ENCODE peak calls at places on chromosome 21, in ten cellular contexts. One of them, this sample, is unnamed.

GRCh38 chr21:43727571-43728466 is 8.9 kb downstream of the PDXK start:
- DNase-seq in AG04450: no peak
- DNase-seq in astrocyte of the spinal cord: no peak
- DNase-seq in ovary: peak; percentile 67
- DNase-seq in choroid plexus epithelial cell: peak; percentile 36
- DNase-seq in transverse colon: no peak
- DNase-seq in body of pancreas: peak; percentile 52
- DNase-seq in GM12865: peak; percentile 28
- DNase-seq in stomach: peak; percentile 70
- DNase-seq in brain microvascular endothelial cell: no peak
- DNase-seq in this sample: no peak

GRCh38 chr21:35208810-35209517 is 159.9 kb upstream of the RUNX1 start:
- DNase-seq in AG04450: peak; percentile 77
- DNase-seq in astrocyte of the spinal cord: peak; percentile 83
- DNase-seq in ovary: no peak
- DNase-seq in choroid plexus epithelial cell: peak; percentile 75
- DNase-seq in transverse colon: no peak
- DNase-seq in body of pancreas: no peak
- DNase-seq in GM12865: no peak
- DNase-seq in stomach: no peak
- DNase-seq in brain microvascular endothelial cell: no peak
- DNase-seq in this sample: no peak

GRCh38 chr21:14259669-14260458 is 43.9 kb downstream of the RBM11 start:
- DNase-seq in AG04450: no peak
- DNase-seq in astrocyte of the spinal cord: peak; percentile 38
- DNase-seq in ovary: no peak
- DNase-seq in choroid plexus epithelial cell: peak; percentile 81
- DNase-seq in transverse colon: no peak
- DNase-seq in body of pancreas: no peak
- DNase-seq in GM12865: peak; percentile 25
- DNase-seq in stomach: no peak
- DNase-seq in brain microvascular endothelial cell: peak; percentile 31
- DNase-seq in this sample: peak; percentile 42

GRCh38 chr21:38857152-38857825 is 51.6 kb downstream of the ETS2 start:
- DNase-seq in AG04450: no peak
- DNase-seq in astrocyte of the spinal cord: no peak
- DNase-seq in ovary: no peak
- DNase-seq in choroid plexus epithelial cell: no peak
- DNase-seq in transverse colon: no peak
- DNase-seq in body of pancreas: no peak
- DNase-seq in GM12865: no peak
- DNase-seq in stomach: no peak
- DNase-seq in brain microvascular endothelial cell: no peak
- DNase-seq in this sample: no peak

GRCh38 chr21:16069713-16070112 is 339.9 kb downstream of the USP25 start:
- DNase-seq in AG04450: no peak
- DNase-seq in astrocyte of the spinal cord: no peak
- DNase-seq in ovary: no peak
- DNase-seq in choroid plexus epithelial cell: no peak
- DNase-seq in transverse colon: no peak
- DNase-seq in body of pancreas: no peak
- DNase-seq in GM12865: no peak
- DNase-seq in stomach: no peak
- DNase-seq in brain microvascular endothelial cell: no peak
- DNase-seq in this sample: no peak

GRCh38 chr21:43827015-43827611 is 37.7 kb downstream of the RRP1 start:
- DNase-seq in AG04450: no peak
- DNase-seq in astrocyte of the spinal cord: peak; percentile 69
- DNase-seq in ovary: no peak
- DNase-seq in choroid plexus epithelial cell: peak; percentile 39
- DNase-seq in transverse colon: no peak
- DNase-seq in body of pancreas: no peak
- DNase-seq in GM12865: no peak
- DNase-seq in stomach: no peak
- DNase-seq in brain microvascular endothelial cell: peak; percentile 78
- DNase-seq in this sample: no peak

GRCh38 chr21:36751383-36751782 is 52.5 kb downstream of the SIM2 start:
- DNase-seq in AG04450: no peak
- DNase-seq in astrocyte of the spinal cord: no peak
- DNase-seq in ovary: no peak
- DNase-seq in choroid plexus epithelial cell: no peak
- DNase-seq in transverse colon: no peak
- DNase-seq in body of pancreas: no peak
- DNase-seq in GM12865: no peak
- DNase-seq in stomach: no peak
- DNase-seq in brain microvascular endothelial cell: no peak
- DNase-seq in this sample: no peak

GRCh38 chr21:15761508-15762100 is 31.8 kb downstream of the USP25 start:
- DNase-seq in AG04450: no peak
- DNase-seq in astrocyte of the spinal cord: no peak
- DNase-seq in ovary: no peak
- DNase-seq in choroid plexus epithelial cell: no peak
- DNase-seq in transverse colon: peak; percentile 83
- DNase-seq in body of pancreas: peak; percentile 59
- DNase-seq in GM12865: no peak
- DNase-seq in stomach: peak; percentile 75
- DNase-seq in brain microvascular endothelial cell: no peak
- DNase-seq in this sample: peak; percentile 72

GRCh38 chr21:42790520-42790919 is 88.8 kb downstream of the WDR4 start:
- DNase-seq in AG04450: no peak
- DNase-seq in astrocyte of the spinal cord: no peak
- DNase-seq in ovary: no peak
- DNase-seq in choroid plexus epithelial cell: no peak
- DNase-seq in transverse colon: peak; percentile 41
- DNase-seq in body of pancreas: no peak
- DNase-seq in GM12865: no peak
- DNase-seq in stomach: no peak
- DNase-seq in brain microvascular endothelial cell: no peak
- DNase-seq in this sample: peak; percentile 41

GRCh38 chr21:37763298-37763697 is 153.0 kb downstream of the KCNJ6 start:
- DNase-seq in AG04450: no peak
- DNase-seq in astrocyte of the spinal cord: no peak
- DNase-seq in ovary: no peak
- DNase-seq in choroid plexus epithelial cell: no peak
- DNase-seq in transverse colon: no peak
- DNase-seq in body of pancreas: no peak
- DNase-seq in GM12865: no peak
- DNase-seq in stomach: no peak
- DNase-seq in brain microvascular endothelial cell: no peak
- DNase-seq in this sample: peak; percentile 5

GRCh38 chr21:38159355-38159754 is 97.4 kb upstream of the KCNJ15 start:
- DNase-seq in AG04450: peak; percentile 74
- DNase-seq in astrocyte of the spinal cord: peak; percentile 89
- DNase-seq in ovary: peak; percentile 43
- DNase-seq in choroid plexus epithelial cell: peak; percentile 91
- DNase-seq in transverse colon: peak; percentile 58
- DNase-seq in body of pancreas: peak; percentile 79
- DNase-seq in GM12865: peak; percentile 80
- DNase-seq in stomach: peak; percentile 70
- DNase-seq in brain microvascular endothelial cell: peak; percentile 70
- DNase-seq in this sample: peak; percentile 37

GRCh38 chr21:38623552-38623951 is 125.3 kb upstream of the ERG start:
- DNase-seq in AG04450: no peak
- DNase-seq in astrocyte of the spinal cord: no peak
- DNase-seq in ovary: no peak
- DNase-seq in choroid plexus epithelial cell: peak; percentile 6
- DNase-seq in transverse colon: no peak
- DNase-seq in body of pancreas: no peak
- DNase-seq in GM12865: no peak
- DNase-seq in stomach: no peak
- DNase-seq in brain microvascular endothelial cell: no peak
- DNase-seq in this sample: no peak

GRCh38 chr21:40208960-40209359 is 341.7 kb downstream of the PCP4 start:
- DNase-seq in AG04450: no peak
- DNase-seq in astrocyte of the spinal cord: no peak
- DNase-seq in ovary: no peak
- DNase-seq in choroid plexus epithelial cell: no peak
- DNase-seq in transverse colon: no peak
- DNase-seq in body of pancreas: no peak
- DNase-seq in GM12865: no peak
- DNase-seq in stomach: no peak
- DNase-seq in brain microvascular endothelial cell: no peak
- DNase-seq in this sample: no peak

GRCh38 chr21:17429936-17430335 is 82.9 kb upstream of the CXADR start:
- DNase-seq in AG04450: no peak
- DNase-seq in astrocyte of the spinal cord: no peak
- DNase-seq in ovary: no peak
- DNase-seq in choroid plexus epithelial cell: no peak
- DNase-seq in transverse colon: peak; percentile 42
- DNase-seq in body of pancreas: no peak
- DNase-seq in GM12865: no peak
- DNase-seq in stomach: no peak
- DNase-seq in brain microvascular endothelial cell: no peak
- DNase-seq in this sample: peak; percentile 47

DNA sequence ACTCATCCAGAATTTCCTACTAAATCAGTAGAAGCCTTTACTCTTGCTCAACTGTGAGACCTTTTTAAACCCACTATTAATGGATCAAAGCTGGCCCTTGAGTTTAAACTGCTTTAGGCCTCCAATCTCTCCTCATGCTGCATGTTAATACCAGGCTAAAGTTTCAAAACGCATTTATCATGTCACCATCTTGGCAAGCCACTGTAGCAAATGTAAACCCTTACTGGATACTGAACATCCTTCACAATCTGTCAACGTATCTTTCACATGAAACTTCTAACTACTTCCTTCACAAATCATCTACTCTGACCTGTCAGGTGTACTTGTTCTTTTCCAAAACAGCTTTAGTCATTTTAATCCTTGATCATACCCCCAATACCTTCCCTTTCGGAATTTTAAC is 3.0 kb downstream of the PAXBP1 start:
- DNase-seq in AG04450: no peak
- DNase-seq in astrocyte of the spinal cord: no peak
- DNase-seq in ovary: no peak
- DNase-seq in choroid plexus epithelial cell: no peak
- DNase-seq in transverse colon: no peak
- DNase-seq in body of pancreas: no peak
- DNase-seq in GM12865: no peak
- DNase-seq in stomach: no peak
- DNase-seq in brain microvascular endothelial cell: no peak
- DNase-seq in this sample: no peak
- H3K4me3 ChIP-seq in AG04450: no peak overlapping the region
- H3K4me3 ChIP-seq in astrocyte of the spinal cord: no peak overlapping the region
- H3K4me3 ChIP-seq in ovary: no peak overlapping the region
- H3K4me3 ChIP-seq in choroid plexus epithelial cell: no peak overlapping the region
- H3K4me3 ChIP-seq in transverse colon: no peak overlapping the region
- H3K4me3 ChIP-seq in body of pancreas: no peak overlapping the region
- H3K4me3 ChIP-seq in GM12865: no peak overlapping the region
- H3K4me3 ChIP-seq in stomach: no peak overlapping the region
- H3K4me3 ChIP-seq in brain microvascular endothelial cell: no peak overlapping the region
- H3K4me3 ChIP-seq in this sample: no peak overlapping the region

DNA sequence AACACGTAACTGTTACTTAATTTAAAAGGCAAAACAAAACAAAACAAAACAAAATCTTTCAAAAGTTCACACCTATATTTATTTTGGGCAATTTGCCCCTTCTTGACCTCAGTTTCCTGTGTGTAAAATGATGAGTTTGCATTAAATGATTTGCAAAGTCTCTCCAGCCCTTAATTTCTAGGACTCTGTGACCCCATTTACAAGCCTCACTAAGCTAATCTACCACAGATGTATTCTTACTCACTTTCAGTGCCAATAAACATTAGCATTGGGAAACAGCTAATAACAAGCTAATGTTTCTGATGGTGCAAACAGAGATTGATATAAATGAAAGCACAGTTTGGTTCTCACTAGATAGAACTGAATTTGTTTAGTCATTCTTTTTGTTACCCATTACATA is 865.3 kb downstream of the LTN1 start:
- DNase-seq in AG04450: no peak
- DNase-seq in astrocyte of the spinal cord: no peak
- DNase-seq in ovary: no peak
- DNase-seq in choroid plexus epithelial cell: no peak
- DNase-seq in transverse colon: no peak
- DNase-seq in body of pancreas: no peak
- DNase-seq in GM12865: no peak
- DNase-seq in stomach: no peak
- DNase-seq in brain microvascular endothelial cell: no peak
- DNase-seq in this sample: no peak
- TF ChIP-seq CTCF in AG04450: no peak
- TF ChIP-seq CTCF in astrocyte of the spinal cord: no peak
- TF ChIP-seq CTCF in ovary: no peak
- TF ChIP-seq CTCF in choroid plexus epithelial cell: no peak
- TF ChIP-seq CTCF in transverse colon: no peak
- TF ChIP-seq CTCF in body of pancreas: no peak
- TF ChIP-seq CTCF in GM12865: no peak
- TF ChIP-seq CTCF in stomach: no peak
- TF ChIP-seq CTCF in brain microvascular endothelial cell: no peak
- TF ChIP-seq CTCF in this sample: no peak

GRCh38 chr21:34198232-34199120 is 125.1 kb downstream of the MRPS6 start:
- DNase-seq in AG04450: no peak
- DNase-seq in astrocyte of the spinal cord: no peak
- DNase-seq in ovary: no peak
- DNase-seq in choroid plexus epithelial cell: no peak
- DNase-seq in transverse colon: no peak
- DNase-seq in body of pancreas: no peak
- DNase-seq in GM12865: peak; percentile 47
- DNase-seq in stomach: no peak
- DNase-seq in brain microvascular endothelial cell: no peak
- DNase-seq in this sample: no peak
- H3K4me3 ChIP-seq in AG04450: no peak overlapping the region
- H3K4me3 ChIP-seq in astrocyte of the spinal cord: no peak overlapping the region
- H3K4me3 ChIP-seq in ovary: no peak overlapping the region
- H3K4me3 ChIP-seq in choroid plexus epithelial cell: no peak overlapping the region
- H3K4me3 ChIP-seq in transverse colon: no peak overlapping the region
- H3K4me3 ChIP-seq in body of pancreas: no peak overlapping the region
- H3K4me3 ChIP-seq in GM12865: no peak overlapping the region
- H3K4me3 ChIP-seq in stomach: no peak overlapping the region
- H3K4me3 ChIP-seq in brain microvascular endothelial cell: no peak overlapping the region
- H3K4me3 ChIP-seq in this sample: no peak overlapping the region

GRCh38 chr21:45338326-45339017 is 50.8 kb upstream of the POFUT2 start:
- DNase-seq in AG04450: no peak
- DNase-seq in astrocyte of the spinal cord: no peak
- DNase-seq in ovary: peak; percentile 21
- DNase-seq in choroid plexus epithelial cell: no peak
- DNase-seq in transverse colon: no peak
- DNase-seq in body of pancreas: no peak
- DNase-seq in GM12865: no peak
- DNase-seq in stomach: no peak
- DNase-seq in brain microvascular endothelial cell: no peak
- DNase-seq in this sample: no peak

GRCh38 chr21:45335151-45335760 is 47.6 kb upstream of the POFUT2 start:
- DNase-seq in AG04450: no peak
- DNase-seq in astrocyte of the spinal cord: no peak
- DNase-seq in ovary: peak; percentile 41
- DNase-seq in choroid plexus epithelial cell: no peak
- DNase-seq in transverse colon: no peak
- DNase-seq in body of pancreas: no peak
- DNase-seq in GM12865: no peak
- DNase-seq in stomach: no peak
- DNase-seq in brain microvascular endothelial cell: no peak
- DNase-seq in this sample: no peak

GRCh38 chr21:45335761-45336534 is 48.3 kb upstream of the POFUT2 start:
- DNase-seq in AG04450: no peak
- DNase-seq in astrocyte of the spinal cord: no peak
- DNase-seq in ovary: peak; percentile 31
- DNase-seq in choroid plexus epithelial cell: no peak
- DNase-seq in transverse colon: no peak
- DNase-seq in body of pancreas: peak; percentile 5
- DNase-seq in GM12865: no peak
- DNase-seq in stomach: no peak
- DNase-seq in brain microvascular endothelial cell: no peak
- DNase-seq in this sample: no peak

GRCh38 chr21:45336535-45336810 is 48.8 kb upstream of the POFUT2 start:
- DNase-seq in AG04450: no peak
- DNase-seq in astrocyte of the spinal cord: no peak
- DNase-seq in ovary: no peak
- DNase-seq in choroid plexus epithelial cell: no peak
- DNase-seq in transverse colon: no peak
- DNase-seq in body of pancreas: no peak
- DNase-seq in GM12865: no peak
- DNase-seq in stomach: no peak
- DNase-seq in brain microvascular endothelial cell: no peak
- DNase-seq in this sample: peak; percentile 8

GRCh38 chr21:45336870-45337269 is 49.2 kb upstream of the POFUT2 start:
- DNase-seq in AG04450: no peak
- DNase-seq in astrocyte of the spinal cord: peak; percentile 67
- DNase-seq in ovary: peak; percentile 20
- DNase-seq in choroid plexus epithelial cell: peak; percentile 33
- DNase-seq in transverse colon: no peak
- DNase-seq in body of pancreas: peak; percentile 14
- DNase-seq in GM12865: no peak
- DNase-seq in stomach: no peak
- DNase-seq in brain microvascular endothelial cell: no peak
- DNase-seq in this sample: peak; percentile 21
- TF ChIP-seq CTCF in AG04450: no peak
- TF ChIP-seq CTCF in astrocyte of the spinal cord: peak; percentile 4
- TF ChIP-seq CTCF in ovary: no peak
- TF ChIP-seq CTCF in choroid plexus epithelial cell: no peak
- TF ChIP-seq CTCF in transverse colon: no peak
- TF ChIP-seq CTCF in body of pancreas: no peak
- TF ChIP-seq CTCF in GM12865: no peak
- TF ChIP-seq CTCF in stomach: no peak
- TF ChIP-seq CTCF in brain microvascular endothelial cell: peak; percentile 1
- TF ChIP-seq CTCF in this sample: no peak